ENCODE peak calls at places on chromosomes 13 and 19, in six cellular contexts. C, Q, U, X, J and K are unnamed samples.

GRCh38 chr19:48480476-48481190 is 11.5 kb downstream of the CYTH2 start:
- DNase-seq in C (no peak), Q (peak; percentile 53), U (no peak), X (no peak), J (peak; percentile 28), K (peak; percentile 53)

GRCh38 chr19:681029-681626 is 4.9 kb downstream of the FSTL3 start:
- DNase-seq in C (no peak), Q (peak; percentile 41), U (no peak), X (no peak), J (no peak), K (no peak)

GRCh38 chr19:18306903-18307681 is 15.8 kb downstream of the LSM4 start:
- DNase-seq in C (no peak), Q (no peak), U (no peak), X (no peak), J (no peak), K (peak; percentile 68)

GRCh38 chr19:12065100-12065538 is 588 bp downstream of the ZNF844 start:
- DNase-seq in C (peak; percentile 29), Q (peak; percentile 36), U (no peak), X (no peak), J (peak; percentile 21), K (peak; percentile 57)

GRCh38 chr13:20828540-20829364 is 55.0 kb upstream of the EEF1AKMT1 start:
- DNase-seq in C (no peak), Q (no peak), U (peak; percentile 40), X (peak; percentile 45), J (peak; percentile 41), K (peak; percentile 70)

GRCh38 chr19:13102666-13103584 is at the start of gene LYL1:
- DNase-seq in C (no peak), Q (peak; percentile 77), U (peak; percentile 18), X (no peak), J (no peak), K (no peak)

GRCh38 chr13:58792854-58793253 is 1161.3 kb downstream of the PCDH17 start:
- DNase-seq in C (no peak), Q (no peak), U (no peak), X (no peak), J (no peak), K (no peak)

GRCh38 chr19:42074513-42075363 is 1.2 kb upstream of the ZNF574 start:
- DNase-seq in C (peak; percentile 45), Q (no peak), U (peak; percentile 68), X (no peak), J (no peak), K (no peak)

GRCh38 chr13:51380269-51380668 is 40.8 kb downstream of the SERPINE3 start:
- DNase-seq in C (no peak), Q (no peak), U (no peak), X (peak; percentile 33), J (no peak), K (peak; percentile 47)

GRCh38 chr19:57651654-57651996 is 17.1 kb upstream of the ZSCAN4 start:
- DNase-seq in C (no peak), Q (no peak), U (no peak), X (no peak), J (no peak), K (no peak)

GRCh38 chr13:46593403-46593802 is 40.4 kb downstream of the LRCH1 start:
- DNase-seq in C (no peak), Q (no peak), U (no peak), X (no peak), J (no peak), K (no peak)

GRCh38 chr13:21071015-21071414 is 9.6 kb upstream of the LATS2 start:
- DNase-seq in C (no peak), Q (no peak), U (no peak), X (no peak), J (no peak), K (no peak)

GRCh38 chr13:49347650-49348385 is 96.0 kb downstream of the CAB39L start:
- DNase-seq in C (no peak), Q (no peak), U (no peak), X (no peak), J (no peak), K (no peak)

GRCh38 chr19:52896431-52897148 is 845 bp downstream of the ZNF320 start:
- DNase-seq in C (no peak), Q (peak; percentile 24), U (no peak), X (peak; percentile 21), J (no peak), K (peak; percentile 28)

GRCh38 chr13:98997738-98998641 is 20.1 kb upstream of the DOCK9 start:
- DNase-seq in C (no peak), Q (no peak), U (peak; percentile 17), X (peak; percentile 92), J (peak; percentile 82), K (peak; percentile 38)

GRCh38 chr13:99282264-99283231 is 24.4 kb upstream of the GPR18 start:
- DNase-seq in C (no peak), Q (no peak), U (no peak), X (no peak), J (no peak), K (no peak)

GRCh38 chr13:24539500-24540165 is 27.1 kb upstream of the PARP4 start:
- DNase-seq in C (no peak), Q (no peak), U (no peak), X (no peak), J (no peak), K (no peak)

GRCh38 chr19:49930483-49931011 is 1.2 kb upstream of the NUP62 start:
- DNase-seq in C (no peak), Q (no peak), U (peak; percentile 50), X (no peak), J (no peak), K (no peak)

GRCh38 chr13:77345150-77345780 is 18.4 kb upstream of the MYCBP2 start:
- DNase-seq in C (no peak), Q (no peak), U (no peak), X (no peak), J (no peak), K (no peak)

GRCh38 chr13:87684850-87685735 is 13.9 kb downstream of the SLITRK5 start:
- DNase-seq in C (no peak), Q (no peak), U (peak; percentile 64), X (no peak), J (no peak), K (peak; percentile 59)

GRCh38 chr13:72109863-72110262 is 242.9 kb upstream of the DACH1 start:
- DNase-seq in C (no peak), Q (no peak), U (no peak), X (peak; percentile 62), J (no peak), K (peak; percentile 49)

DNA sequence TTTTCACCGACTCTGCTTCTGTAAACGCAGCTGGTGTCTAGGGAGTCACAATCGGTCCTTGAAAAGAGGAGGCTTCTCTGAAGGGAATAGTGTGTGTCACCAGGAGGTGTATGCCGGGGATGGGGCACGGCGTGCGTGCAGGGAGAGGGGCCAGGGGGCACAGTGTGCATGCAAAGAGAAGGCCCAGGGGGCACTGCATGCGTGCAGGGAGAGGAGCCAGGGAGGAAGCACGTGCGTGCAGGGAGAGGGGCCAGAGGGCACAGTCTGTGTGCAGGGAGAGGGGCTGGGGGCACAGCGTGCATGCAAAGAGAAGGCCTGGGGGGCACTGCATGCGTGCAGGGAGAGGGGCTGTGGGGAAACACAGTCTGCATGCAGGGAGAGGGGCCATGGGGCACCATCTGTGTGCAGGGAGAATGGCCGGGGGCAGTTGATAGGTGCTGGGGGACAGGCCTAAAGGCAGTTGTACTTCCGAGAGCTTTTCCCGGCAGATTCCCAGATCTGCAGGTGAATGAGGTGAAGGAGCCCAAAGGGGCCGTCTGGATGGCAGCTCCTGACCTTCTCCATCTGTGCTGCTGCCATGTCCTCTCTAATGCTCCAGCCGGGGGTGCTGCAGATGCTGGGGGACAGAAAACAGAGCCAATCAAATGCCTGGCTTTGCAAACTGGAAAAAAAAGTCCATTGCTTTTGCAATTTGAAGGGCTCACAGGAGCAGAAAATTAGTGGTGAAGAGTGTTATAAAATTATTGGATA is 36.4 kb downstream of the ATP11A start:
- DNase-seq in C (no peak), Q (peak; percentile 12), U (no peak), X (no peak), J (no peak), K (no peak)
- H3K4me3 ChIP-seq in C (no peak overlapping the region), Q (no peak overlapping the region), U (no peak overlapping the region), X (no peak overlapping the region), J (no peak overlapping the region), K (no peak overlapping the region)

GRCh38 chr19:10223488-10224213 is 7.5 kb downstream of the S1PR2 start:
- DNase-seq in C (no peak), Q (no peak), U (no peak), X (no peak), J (no peak), K (no peak)
- H3K4me3 ChIP-seq in C (no peak overlapping the region), Q (no peak overlapping the region), U (no peak overlapping the region), X (no peak overlapping the region), J (no peak overlapping the region), K (no peak overlapping the region)

DNA sequence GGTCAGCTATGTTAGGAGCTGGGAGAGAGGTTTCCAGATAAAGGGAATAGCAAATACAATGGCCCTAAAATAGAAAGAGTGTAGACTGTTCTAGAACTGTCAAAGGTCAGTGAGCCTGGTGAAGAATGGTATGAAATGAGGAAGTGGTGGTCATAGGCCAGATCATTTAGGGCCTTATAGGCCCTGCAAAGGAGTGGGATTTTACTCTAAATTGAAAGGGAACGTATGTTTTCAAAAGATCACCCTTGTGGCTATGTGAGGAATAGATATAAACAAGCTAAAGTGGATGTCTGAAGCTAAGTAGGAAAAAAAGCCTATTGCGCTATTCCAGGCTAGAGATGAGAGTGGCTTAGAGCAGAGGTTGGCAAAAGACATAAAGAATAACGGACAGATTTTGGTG is 70.7 kb upstream of the TDRD3 start:
- DNase-seq in C (no peak), Q (no peak), U (no peak), X (no peak), J (no peak), K (no peak)
- H3K4me3 ChIP-seq in C (no peak overlapping the region), Q (no peak overlapping the region), U (no peak overlapping the region), X (no peak overlapping the region), J (no peak overlapping the region), K (no peak overlapping the region)

GRCh38 chr19:55080915-55081772 is 5.5 kb downstream of the EPS8L1 start:
- DNase-seq in C (peak; percentile 80), Q (no peak), U (peak; percentile 89), X (peak; percentile 51), J (peak; percentile 71), K (peak; percentile 68)

GRCh38 chr19:55080121-55080914 is 4.6 kb downstream of the EPS8L1 start:
- DNase-seq in C (peak; percentile 73), Q (no peak), U (peak; percentile 89), X (peak; percentile 58), J (peak; percentile 72), K (peak; percentile 51)

GRCh38 chr19:55083004-55083850 is 7.6 kb downstream of the EPS8L1 start:
- DNase-seq in C (no peak), Q (no peak), U (no peak), X (no peak), J (no peak), K (no peak)

GRCh38 chr19:55081773-55082022 is 6.0 kb downstream of the EPS8L1 start:
- DNase-seq in C (no peak), Q (no peak), U (no peak), X (no peak), J (no peak), K (no peak)

DNA sequence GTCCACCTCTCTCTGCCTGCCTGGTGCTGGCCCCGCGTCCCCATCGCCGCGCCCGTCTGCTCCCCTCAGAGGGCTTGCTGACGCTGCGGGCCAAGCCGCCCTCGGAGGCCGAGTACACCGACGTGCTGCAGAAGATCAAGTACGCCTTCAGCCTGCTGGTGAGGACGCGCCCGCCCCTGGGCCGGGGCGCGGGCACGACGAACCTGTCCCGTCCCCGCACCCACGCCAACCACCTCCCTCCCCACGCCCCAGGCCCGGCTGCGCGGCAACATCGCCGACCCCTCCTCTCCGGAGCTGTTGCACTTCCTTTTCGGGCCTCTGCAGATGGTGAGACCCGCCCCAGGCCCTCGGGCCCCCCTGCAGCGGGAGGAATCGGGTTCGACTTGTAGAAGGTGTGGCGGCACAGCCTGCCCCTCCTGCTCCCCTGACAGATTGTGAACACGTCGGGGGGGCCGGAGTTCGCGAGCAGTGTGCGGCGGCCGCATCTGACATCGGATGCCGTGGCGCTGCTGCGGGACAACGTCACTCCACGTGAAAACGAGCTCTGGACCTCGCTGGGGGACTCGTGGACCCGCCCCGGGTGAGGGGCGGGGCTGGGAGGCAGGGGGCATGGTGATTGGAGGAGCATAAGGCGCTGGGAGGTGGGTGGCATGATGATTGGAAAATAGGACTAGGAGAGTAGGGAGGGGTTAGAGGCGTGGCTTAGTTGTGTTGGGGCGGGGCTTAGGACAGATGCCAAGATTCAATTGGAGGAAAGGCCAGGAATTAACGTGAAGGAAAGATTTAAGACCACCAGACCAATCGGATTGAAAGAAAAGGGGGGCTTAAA is 6.6 kb downstream of the EPS8L1 start:
- DNase-seq in C (no peak), Q (no peak), U (peak; percentile 62), X (no peak), J (peak; percentile 41), K (peak; percentile 41)
- H3K4me3 ChIP-seq in C (peak overlapping the region; percentile 59), Q (peak overlapping the region; percentile 24), U (no peak overlapping the region), X (no peak overlapping the region), J (no peak overlapping the region), K (no peak overlapping the region)